ENCODE peak calls at places on chromosomes 3 and 15, in five cellular contexts. V is non-pigmented ciliary epithelial cell, Q is GM19239, O is Panc1, U is germinal center. T is an unnamed sample.

GRCh38 chr15:86877171-86877631 is 797.5 kb downstream of the AGBL1 start:
- DNase-seq in O (no peak), V (no peak), Q (no peak), U (no peak), T (no peak)

GRCh38 chr15:91142097-91142744 is 42.2 kb downstream of the SV2B start:
- DNase-seq in Q (peak), O (no peak), V (no peak), U (peak), T (no peak)

GRCh38 chr3:13235079-13235478 is 161.8 kb upstream of the IQSEC1 start:
- DNase-seq in V (no peak), O (no peak), U (no peak), Q (peak), T (peak)

GRCh38 chr3:193389335-193389734 is 10.8 kb upstream of the ATP13A5 start:
- DNase-seq in U (no peak), V (no peak), Q (no peak), O (no peak), T (no peak)

GRCh38 chr3:8497582-8497981 is 4.0 kb upstream of the LMCD1 start:
- DNase-seq in O (no peak), U (no peak), V (no peak), Q (no peak), T (no peak)

GRCh38 chr3:71226565-71227281 is 356.8 kb downstream of the FOXP1 start:
- DNase-seq in Q (peak), V (no peak), O (no peak), U (peak), T (peak)

GRCh38 chr15:92664178-92664900 is 8.8 kb upstream of the FAM174B start:
- DNase-seq in O (no peak), Q (no peak), V (no peak), U (no peak), T (no peak)

GRCh38 chr15:75801859-75802593 is 41.2 kb upstream of the UBE2Q2 start:
- DNase-seq in O (peak), U (peak), Q (peak), V (peak), T (peak)

GRCh38 chr15:51281368-51281967 is 56.9 kb downstream of the CYP19A1 start:
- DNase-seq in O (no peak), V (peak), Q (no peak), U (peak), T (peak)